ENCODE peak calls at places on chromosomes 11 and 22, in eight cellular contexts. S is pancreas; O is prostate gland; V is CD8-positive, alpha-beta T cell; E is CD4-positive, alpha-beta memory T cell; U is Peyer's patch; J is endothelial cell of umbilical vein; X is heart left ventricle. L is an unnamed sample.

GRCh38 chr11:73152861-73153483 is 10.9 kb upstream of the FCHSD2 start:
- DNase-seq in S (no peak), O (no peak), V (peak; percentile 61), E (peak; percentile 36), U (no peak), J (no peak), X (no peak), L (no peak)

GRCh38 chr11:90874971-90875370 is 652.1 kb upstream of the CHORDC1 start:
- DNase-seq in S (no peak), O (no peak), V (no peak), E (no peak), U (no peak), J (no peak), X (no peak), L (no peak)

GRCh38 chr22:40407831-40408717 is 37.7 kb downstream of the SGSM3 start:
- DNase-seq in S (no peak), O (no peak), V (no peak), E (no peak), U (no peak), J (no peak), X (no peak), L (no peak)

GRCh38 chr11:20368441-20368840 is 4.9 kb downstream of the HTATIP2 start:
- DNase-seq in S (no peak), O (no peak), V (no peak), E (no peak), U (no peak), J (no peak), X (no peak), L (no peak)

GRCh38 chr11:15930442-15931025 is 425.8 kb downstream of the SOX6 start:
- DNase-seq in S (no peak), O (no peak), V (no peak), E (no peak), U (no peak), J (no peak), X (no peak), L (no peak)

GRCh38 chr22:21921729-21922128 is 30.9 kb downstream of the PPM1F start:
- DNase-seq in S (peak; percentile 93), O (no peak), V (no peak), E (no peak), U (no peak), J (no peak), X (no peak), L (peak; percentile 61)

GRCh38 chr11:34909435-34909834 is 6.7 kb downstream of the APIP start:
- DNase-seq in S (no peak), O (no peak), V (no peak), E (no peak), U (no peak), J (no peak), X (no peak), L (no peak)

GRCh38 chr22:41650821-41651220 is 29.7 kb downstream of the XRCC6 start:
- DNase-seq in S (no peak), O (no peak), V (no peak), E (no peak), U (no peak), J (no peak), X (no peak), L (no peak)

GRCh38 chr11:132007184-132007583 is 636.8 kb downstream of the NTM start:
- DNase-seq in S (no peak), O (no peak), V (no peak), E (no peak), U (no peak), J (no peak), X (no peak), L (no peak)

GRCh38 chr11:131977231-131977630 is 606.8 kb downstream of the NTM start:
- DNase-seq in S (no peak), O (no peak), V (no peak), E (no peak), U (no peak), J (no peak), X (no peak), L (no peak)

GRCh38 chr11:92829121-92829520 is 140.3 kb upstream of the MTNR1B start:
- DNase-seq in S (no peak), O (no peak), V (no peak), E (no peak), U (no peak), J (no peak), X (no peak), L (no peak)

GRCh38 chr22:43031617-43032016 is 16.7 kb upstream of the PACSIN2 start:
- DNase-seq in S (no peak), O (no peak), V (no peak), E (no peak), U (no peak), J (no peak), X (no peak), L (no peak)

GRCh38 chr22:27885977-27886842 is 32.8 kb downstream of the PITPNB start:
- DNase-seq in S (no peak), O (peak; percentile 23), V (peak; percentile 57), E (peak; percentile 30), U (no peak), J (peak; percentile 85), X (peak; percentile 40), L (no peak)

GRCh38 chr11:46417711-46418110 is 26.1 kb upstream of the CHRM4 start:
- DNase-seq in S (no peak), O (no peak), V (no peak), E (no peak), U (no peak), J (no peak), X (no peak), L (no peak)

GRCh38 chr11:103585911-103586310 is 450.5 kb upstream of the DDI1 start:
- DNase-seq in S (no peak), O (no peak), V (no peak), E (no peak), U (no peak), J (no peak), X (no peak), L (no peak)

GRCh38 chr11:1271002-1271401 is 38.4 kb downstream of the TOLLIP start:
- DNase-seq in S (peak; percentile 65), O (no peak), V (no peak), E (no peak), U (no peak), J (no peak), X (no peak), L (peak; percentile 68)

GRCh38 chr11:78290293-78291176 is 101.8 kb downstream of the USP35 start:
- DNase-seq in S (no peak), O (no peak), V (no peak), E (no peak), U (no peak), J (no peak), X (no peak), L (no peak)

GRCh38 chr11:118211006-118211405 is 13.8 kb downstream of the JAML start:
- DNase-seq in S (no peak), O (no peak), V (no peak), E (no peak), U (no peak), J (no peak), X (peak; percentile 42), L (no peak)

GRCh38 chr11:110147965-110148709 is 54.9 kb downstream of the ZC3H12C start:
- DNase-seq in S (no peak), O (no peak), V (no peak), E (no peak), U (no peak), J (peak; percentile 52), X (no peak), L (no peak)

GRCh38 chr11:13141731-13142724 is 132.9 kb downstream of the RASSF10 start:
- DNase-seq in S (no peak), O (no peak), V (no peak), E (no peak), U (no peak), J (no peak), X (no peak), L (no peak)

GRCh38 chr11:102680945-102681344 is 24.6 kb downstream of the MMP27 start:
- DNase-seq in S (no peak), O (no peak), V (no peak), E (no peak), U (no peak), J (no peak), X (no peak), L (no peak)

DNA sequence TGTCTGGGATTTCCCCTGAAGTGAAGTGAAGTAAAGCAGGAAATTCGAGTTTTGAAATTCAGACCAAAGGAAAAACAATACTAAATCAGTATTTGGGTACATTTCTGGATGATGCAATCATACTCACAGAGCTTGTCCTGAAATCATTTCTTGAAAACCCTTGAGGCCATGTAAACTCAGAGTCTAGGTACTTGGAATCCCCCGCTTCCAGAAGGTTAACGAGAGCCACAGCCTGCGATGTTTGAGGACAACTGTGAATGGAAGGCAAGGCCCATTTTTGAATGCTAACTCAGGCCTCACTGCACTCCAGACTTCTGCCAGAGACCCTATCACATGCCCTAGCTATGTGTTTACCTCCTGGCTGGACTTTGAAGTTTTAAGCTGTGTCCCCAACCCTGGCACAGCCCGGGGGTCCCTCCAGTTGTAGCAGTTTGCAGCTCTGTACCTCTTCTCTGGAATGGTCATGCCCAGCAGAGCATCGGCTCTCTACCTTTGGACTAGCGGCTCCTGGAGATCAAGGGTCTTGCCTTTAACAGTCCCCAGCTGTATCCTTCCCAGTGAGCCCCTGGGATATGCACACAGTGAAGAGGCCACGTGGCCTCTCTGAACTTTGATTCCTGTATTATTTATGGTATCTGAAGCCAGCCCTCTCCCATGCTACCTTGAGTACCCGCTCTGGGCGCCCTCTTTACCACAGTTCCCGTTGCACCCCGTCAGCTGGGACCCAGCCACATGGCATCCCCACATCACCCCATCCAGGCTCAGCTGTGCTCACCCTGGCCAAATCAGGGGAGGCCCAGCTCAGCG is 5.6 kb upstream of the FTH1 start:
- DNase-seq in S (peak; percentile 32), O (peak; percentile 69), V (peak; percentile 36), E (no peak), U (peak; percentile 75), J (peak; percentile 76), X (no peak), L (no peak)
- H3K27ac ChIP-seq in S (peak overlapping the region; percentile 93), O (peak overlapping the region; percentile 96), V (no peak overlapping the region), E (no peak overlapping the region), U (peak overlapping the region; percentile 100), J (peak overlapping the region; percentile 98), X (peak overlapping the region; percentile 99), L (peak overlapping the region; percentile 89)

GRCh38 chr22:36463783-36464184 is 17.7 kb downstream of the TXN2 start:
- DNase-seq in S (no peak), O (no peak), V (no peak), E (no peak), U (no peak), J (peak; percentile 94), X (peak; percentile 76), L (peak; percentile 89)
- H3K4me1 ChIP-seq in S (peaks cover 28% of the 10 kb centered on the region), O (peaks cover 17% of the 10 kb centered on the region), V (peaks cover 11% of the 10 kb centered on the region), E (peaks cover 8% of the 10 kb centered on the region), U (no peaks in the 10 kb centered on the region), J (peaks cover 65% of the 10 kb centered on the region), X (peaks cover 79% of the 10 kb centered on the region), L (peaks cover 16% of the 10 kb centered on the region)

GRCh38 chr22:39184586-39185577 is 32.4 kb upstream of the CBX7 start:
- DNase-seq in S (peak; percentile 49), O (no peak), V (peak; percentile 29), E (no peak), U (no peak), J (no peak), X (no peak), L (peak; percentile 72)
- H3K27ac ChIP-seq in S (no peak overlapping the region), O (no peak overlapping the region), V (no peak overlapping the region), E (no peak overlapping the region), U (peak overlapping the region; percentile 63), J (peak overlapping the region; percentile 27), X (peak overlapping the region; percentile 58), L (peak overlapping the region; percentile 72)

DNA sequence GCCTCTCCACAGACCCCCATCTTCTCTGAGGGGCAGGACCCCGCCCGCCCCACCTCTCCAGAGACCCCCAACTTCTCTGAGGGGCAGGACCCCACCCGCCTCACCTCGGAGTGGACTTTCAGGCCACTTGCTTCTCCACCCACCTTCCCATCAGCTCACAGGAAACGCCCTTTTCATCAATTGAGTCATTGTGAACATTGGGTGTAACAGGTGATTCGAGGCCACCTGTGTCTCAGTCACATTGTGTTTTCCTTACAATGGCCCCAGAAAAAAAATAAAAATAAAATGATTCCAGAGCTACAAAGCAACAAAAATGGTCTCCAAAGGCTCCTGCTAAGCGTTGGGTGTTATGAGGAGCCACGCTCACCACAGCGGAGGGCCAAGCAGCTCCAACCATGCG is 36.0 kb downstream of the BRD1 start:
- DNase-seq in S (peak; percentile 25), O (no peak), V (no peak), E (no peak), U (no peak), J (no peak), X (no peak), L (no peak)
- H3K4me1 ChIP-seq in S (no peaks in the 10 kb centered on the region), O (peaks cover 17% of the 10 kb centered on the region), V (peaks cover 28% of the 10 kb centered on the region), E (peaks cover 43% of the 10 kb centered on the region), U (peaks cover 7% of the 10 kb centered on the region), J (peaks cover 18% of the 10 kb centered on the region), X (peaks cover 59% of the 10 kb centered on the region), L (peaks cover 5% of the 10 kb centered on the region)